ENCODE peak calls at places on chromosomes 3 and 15, in four cellular contexts. F is IMR-90, K is K562, M is endothelial cell of umbilical vein. A is an unnamed sample. For H3K9me1, the result is how much of the 10 kb centered on the place peaks cover.

GRCh38 chr3:197445886-197446631 is 109.7 kb downstream of the BDH1 start:
- DNase-seq in F (no peak), K (no peak), M (no peak), A (no peak)

GRCh38 chr3:106006571-106006970 is 137.8 kb upstream of the CBLB start:
- DNase-seq in K (no peak), M (no peak), F (no peak), A (no peak)

GRCh38 chr3:107994954-107995715 is 95.7 kb downstream of the CD47 start:
- DNase-seq in K (no peak), F (no peak), M (no peak), A (no peak)

GRCh38 chr3:59873576-59874230 is 823.9 kb upstream of the CFAP20DC start:
- DNase-seq in M (no peak), K (no peak), F (no peak), A (no peak)

GRCh38 chr3:123419850-123420292 is 29.0 kb downstream of the ADCY5 start:
- DNase-seq in M (no peak), F (no peak), K (no peak), A (no peak)

GRCh38 chr3:88986834-88987233 is 120.6 kb upstream of the EPHA3 start:
- DNase-seq in K (no peak), M (no peak), F (peak), A (peak)

GRCh38 chr3:46585799-46586693 is 19.9 kb upstream of the LRRC2 start:
- DNase-seq in F (no peak), M (no peak), K (no peak), A (no peak)

GRCh38 chr15:96125681-96126080 is 204.8 kb upstream of the NR2F2 start:
- DNase-seq in M (no peak), K (peak), F (peak), A (no peak)

GRCh38 chr3:195015021-195015420 is 255.9 kb downstream of the XXYLT1 start:
- DNase-seq in K (no peak), M (peak), F (no peak), A (no peak)

GRCh38 chr15:65219137-65219536 is 7.9 kb upstream of the CILP start:
- DNase-seq in M (no peak), F (no peak), K (no peak), A (no peak)

GRCh38 chr15:44033894-44034293 is 161.2 kb downstream of the FRMD5 start:
- DNase-seq in F (peak), K (no peak), M (peak), A (no peak)

GRCh38 chr3:184290331-184290730 is 8.7 kb upstream of the PSMD2 start:
- DNase-seq in M (no peak), F (no peak), K (no peak), A (no peak)

GRCh38 chr15:95559875-95560394 is 770.6 kb upstream of the NR2F2 start:
- DNase-seq in F (peak), K (peak), M (peak), A (peak)

GRCh38 chr15:89898628-89899302 is 5.0 kb upstream of the AP3S2 start:
- DNase-seq in M (peak), F (peak), K (peak), A (peak)

GRCh38 chr15:70196314-70197291 is 98.9 kb upstream of the TLE3 start:
- DNase-seq in M (no peak), F (peak), K (no peak), A (peak)

GRCh38 chr3:177620073-177620472 is 422.8 kb upstream of the TBL1XR1 start:
- DNase-seq in K (no peak), F (no peak), M (no peak), A (no peak)

GRCh38 chr15:80268101-80268500 is 16.1 kb upstream of the CTXND1 start:
- DNase-seq in F (no peak), K (no peak), M (no peak), A (no peak)

GRCh38 chr3:25448750-25449684 is 21.0 kb downstream of the RARB start:
- DNase-seq in F (peak), M (peak), K (no peak), A (no peak)

GRCh38 chr15:70033529-70034140 is 64.1 kb downstream of the TLE3 start:
- DNase-seq in K (no peak), F (peak), M (no peak), A (no peak)

GRCh38 chr3:3579658-3580057 is 219.6 kb upstream of the LRRN1 start:
- DNase-seq in M (no peak), K (no peak), F (no peak), A (no peak)

GRCh38 chr15:90141646-90142045 is 39.4 kb upstream of the IDH2 start:
- DNase-seq in M (peak), F (peak), K (peak), A (no peak)

GRCh38 chr15:52006702-52007340 is 12.2 kb upstream of the MAPK6 start:
- DNase-seq in M (peak), F (no peak), K (no peak), A (no peak)

GRCh38 chr3:127151992-127152391 is 40.9 kb upstream of the PRR23E start:
- DNase-seq in M (no peak), F (peak), K (no peak), A (no peak)

DNA sequence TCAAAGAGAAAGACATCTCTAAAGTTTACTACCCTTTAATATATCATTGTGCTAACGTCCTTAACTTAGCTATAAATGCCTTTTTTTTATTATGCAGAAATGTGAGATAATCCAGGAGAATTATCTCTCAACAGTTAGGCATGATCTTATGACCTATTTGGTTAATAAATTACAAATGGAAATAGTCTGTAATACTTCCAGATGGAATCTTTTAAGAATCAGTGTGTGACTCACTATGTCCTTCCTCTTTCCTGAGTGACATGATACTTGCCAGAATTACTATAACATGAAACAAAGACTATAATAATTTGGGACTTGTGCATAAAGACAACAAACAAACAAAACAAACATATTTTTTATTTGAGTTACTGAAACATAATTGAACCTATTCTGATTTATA is 1268.1 kb downstream of the OTOL1 start:
- DNase-seq in F (no peak), K (no peak), M (no peak), A (no peak)
- H3K9me1 ChIP-seq in F (under half), K (under half), M (under half), A (under half)

GRCh38 chr3:129343643-129344360 is 65.1 kb downstream of the HMCES start:
- DNase-seq in F (no peak), K (peak), M (no peak), A (no peak)
- H3K4me3 ChIP-seq in F (no peak), K (peak), M (no peak), A (no peak)

GRCh38 chr3:86990734-86991481 is at the start of gene VGLL3:
- DNase-seq in F (peak), K (no peak), M (peak), A (no peak)

GRCh38 chr3:86989611-86990010 is 1.3 kb downstream of the VGLL3 start:
- DNase-seq in M (no peak), F (peak), K (no peak), A (no peak)

GRCh38 chr3:86988986-86989385 is 2.0 kb downstream of the VGLL3 start:
- DNase-seq in K (no peak), F (no peak), M (no peak), A (no peak)

GRCh38 chr3:86991482-86991815 is 500 bp upstream of the VGLL3 start:
- DNase-seq in F (no peak), K (no peak), M (no peak), A (no peak)

GRCh38 chr3:86990171-86990733 is 697 bp downstream of the VGLL3 start:
- DNase-seq in K (no peak), M (no peak), F (peak), A (no peak)
- H3K9me1 ChIP-seq in K (under half), M (under half), F (under half), A (under half)

GRCh38 chr15:73922186-73923151 is 3.8 kb upstream of the LOXL1 start:
- DNase-seq in F (peak), K (no peak), M (no peak), A (no peak)
- H3K4me3 ChIP-seq in F (no peak), K (no peak), M (no peak), A (no peak)

DNA sequence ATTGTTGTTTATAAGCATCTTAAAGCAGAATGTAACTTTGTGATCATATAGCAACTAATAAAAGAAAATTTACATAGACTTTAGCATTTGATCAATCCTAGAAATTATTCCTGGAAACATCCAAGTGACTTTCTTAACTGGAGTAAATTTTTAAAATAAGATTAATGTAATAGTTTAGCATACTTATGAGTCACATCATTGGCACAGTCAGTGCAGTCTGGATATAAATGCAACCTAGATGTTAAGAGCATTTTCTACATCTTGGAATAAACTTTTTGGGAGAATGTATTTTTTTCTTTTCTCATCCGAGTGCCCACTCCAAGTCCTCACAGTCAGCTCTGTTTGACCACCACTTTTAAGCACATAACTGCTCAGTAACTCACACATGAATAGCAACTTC is 324.6 kb upstream of the PLSCR5 start:
- DNase-seq in K (no peak), M (no peak), F (peak), A (no peak)
- H3K9me1 ChIP-seq in K (under half), M (under half), F (under half), A (under half)

GRCh38 chr15:49383266-49383665 is 39.8 kb upstream of the FGF7 start:
- DNase-seq in F (peak), K (no peak), M (no peak), A (no peak)
- H3K4me3 ChIP-seq in F (no peak), K (no peak), M (no peak), A (no peak)

A was measured in keratinocyte.